ENCODE peak calls at places on chromosomes 6 and 20, in eight cellular contexts. One of them, this sample, is unnamed. For H3K4me1, the result is how much of the 10 kb centered on the place peaks cover.

GRCh38 chr6:17277256-17277655 is 3.9 kb upstream of the RBM24 start:
- DNase-seq in fibroblast of lung: peak
- DNase-seq in SK-N-SH: no peak
- DNase-seq in colonic mucosa: no peak
- DNase-seq in ascending aorta: no peak
- DNase-seq in heart right ventricle: no peak
- DNase-seq in psoas muscle: no peak
- DNase-seq in transverse colon: no peak
- DNase-seq in this sample: no peak

GRCh38 chr6:21935561-21936028 is 342.0 kb downstream of the SOX4 start:
- DNase-seq in fibroblast of lung: peak
- DNase-seq in heart right ventricle: no peak
- DNase-seq in colonic mucosa: peak
- DNase-seq in transverse colon: peak
- DNase-seq in ascending aorta: no peak
- DNase-seq in SK-N-SH: no peak
- DNase-seq in psoas muscle: no peak
- DNase-seq in this sample: no peak

GRCh38 chr20:53829086-53829703 is 235.6 kb upstream of the ZNF217 start:
- DNase-seq in ascending aorta: no peak
- DNase-seq in fibroblast of lung: peak
- DNase-seq in SK-N-SH: no peak
- DNase-seq in colonic mucosa: no peak
- DNase-seq in transverse colon: no peak
- DNase-seq in heart right ventricle: no peak
- DNase-seq in psoas muscle: no peak
- DNase-seq in this sample: no peak

GRCh38 chr6:139173172-139173571 is 38.3 kb downstream of the HECA start:
- DNase-seq in heart right ventricle: no peak
- DNase-seq in fibroblast of lung: no peak
- DNase-seq in psoas muscle: no peak
- DNase-seq in ascending aorta: no peak
- DNase-seq in colonic mucosa: no peak
- DNase-seq in SK-N-SH: no peak
- DNase-seq in transverse colon: no peak
- DNase-seq in this sample: no peak

GRCh38 chr20:44703956-44704488 is 11.1 kb upstream of the CCN5 start:
- DNase-seq in SK-N-SH: no peak
- DNase-seq in transverse colon: no peak
- DNase-seq in heart right ventricle: no peak
- DNase-seq in colonic mucosa: no peak
- DNase-seq in ascending aorta: no peak
- DNase-seq in fibroblast of lung: no peak
- DNase-seq in psoas muscle: no peak
- DNase-seq in this sample: no peak

GRCh38 chr20:23412026-23412425 is 9.3 kb downstream of the NAPB start:
- DNase-seq in SK-N-SH: no peak
- DNase-seq in colonic mucosa: no peak
- DNase-seq in ascending aorta: no peak
- DNase-seq in psoas muscle: no peak
- DNase-seq in fibroblast of lung: no peak
- DNase-seq in transverse colon: no peak
- DNase-seq in heart right ventricle: no peak
- DNase-seq in this sample: no peak

GRCh38 chr20:59120919-59121318 is 42.7 kb upstream of the ZNF831 start:
- DNase-seq in ascending aorta: no peak
- DNase-seq in fibroblast of lung: no peak
- DNase-seq in heart right ventricle: no peak
- DNase-seq in colonic mucosa: no peak
- DNase-seq in SK-N-SH: no peak
- DNase-seq in psoas muscle: no peak
- DNase-seq in transverse colon: no peak
- DNase-seq in this sample: no peak

GRCh38 chr6:25312703-25313102 is 33.5 kb downstream of the CARMIL1 start:
- DNase-seq in ascending aorta: no peak
- DNase-seq in transverse colon: no peak
- DNase-seq in psoas muscle: no peak
- DNase-seq in SK-N-SH: no peak
- DNase-seq in heart right ventricle: no peak
- DNase-seq in fibroblast of lung: peak
- DNase-seq in colonic mucosa: no peak
- DNase-seq in this sample: no peak

GRCh38 chr20:32034581-32035397 is 17.3 kb upstream of the HCK start:
- DNase-seq in heart right ventricle: no peak
- DNase-seq in colonic mucosa: no peak
- DNase-seq in ascending aorta: no peak
- DNase-seq in SK-N-SH: no peak
- DNase-seq in fibroblast of lung: no peak
- DNase-seq in transverse colon: no peak
- DNase-seq in psoas muscle: no peak
- DNase-seq in this sample: no peak

GRCh38 chr20:49284818-49285217 is 7.0 kb upstream of the ZNFX1 start:
- DNase-seq in transverse colon: no peak
- DNase-seq in colonic mucosa: no peak
- DNase-seq in fibroblast of lung: no peak
- DNase-seq in ascending aorta: no peak
- DNase-seq in heart right ventricle: no peak
- DNase-seq in SK-N-SH: no peak
- DNase-seq in psoas muscle: no peak
- DNase-seq in this sample: no peak

GRCh38 chr6:28747083-28747630 is 176.6 kb downstream of the TRIM27 start:
- DNase-seq in transverse colon: no peak
- DNase-seq in SK-N-SH: no peak
- DNase-seq in fibroblast of lung: no peak
- DNase-seq in colonic mucosa: no peak
- DNase-seq in heart right ventricle: no peak
- DNase-seq in psoas muscle: no peak
- DNase-seq in ascending aorta: no peak
- DNase-seq in this sample: no peak

GRCh38 chr6:112269165-112269564 is 14.8 kb upstream of the LAMA4 start:
- DNase-seq in ascending aorta: no peak
- DNase-seq in transverse colon: no peak
- DNase-seq in fibroblast of lung: peak
- DNase-seq in heart right ventricle: no peak
- DNase-seq in SK-N-SH: no peak
- DNase-seq in colonic mucosa: no peak
- DNase-seq in psoas muscle: no peak
- DNase-seq in this sample: no peak
- TF ChIP-seq CTCF in ascending aorta: peak
- TF ChIP-seq CTCF in transverse colon: no peak
- TF ChIP-seq CTCF in fibroblast of lung: peak
- TF ChIP-seq CTCF in heart right ventricle: peak
- TF ChIP-seq CTCF in SK-N-SH: peak
- TF ChIP-seq CTCF in colonic mucosa: no peak
- TF ChIP-seq CTCF in psoas muscle: peak
- TF ChIP-seq CTCF in this sample: peak

DNA sequence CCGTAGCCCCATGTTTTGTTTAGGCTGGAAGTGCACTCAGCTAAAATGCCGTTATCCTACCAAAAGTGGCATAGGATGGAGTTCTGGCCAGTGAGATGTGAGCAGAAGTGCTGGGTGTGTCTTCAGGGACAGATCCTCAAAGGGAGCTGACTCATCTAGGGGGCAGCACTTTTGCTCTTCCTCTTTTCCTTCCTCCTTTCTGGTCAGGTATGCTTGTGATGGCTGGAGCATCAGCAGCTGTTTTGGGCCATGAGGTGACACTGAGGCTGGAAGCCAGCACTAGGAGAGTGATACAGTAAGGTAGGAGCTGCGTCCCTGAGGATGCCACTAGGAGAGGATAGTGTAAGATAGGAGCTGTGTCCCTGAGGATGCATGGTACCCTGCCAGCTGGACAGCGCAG is 4.6 kb upstream of the OSBPL2 start:
- DNase-seq in ascending aorta: no peak
- DNase-seq in SK-N-SH: no peak
- DNase-seq in heart right ventricle: no peak
- DNase-seq in transverse colon: no peak
- DNase-seq in fibroblast of lung: no peak
- DNase-seq in psoas muscle: no peak
- DNase-seq in colonic mucosa: no peak
- DNase-seq in this sample: no peak
- H3K27ac ChIP-seq in ascending aorta: no peak
- H3K27ac ChIP-seq in SK-N-SH: no peak
- H3K27ac ChIP-seq in heart right ventricle: no peak
- H3K27ac ChIP-seq in transverse colon: no peak
- H3K27ac ChIP-seq in fibroblast of lung: no peak
- H3K27ac ChIP-seq in psoas muscle: no peak
- H3K27ac ChIP-seq in colonic mucosa: no peak
- H3K27ac ChIP-seq in this sample: peak

DNA sequence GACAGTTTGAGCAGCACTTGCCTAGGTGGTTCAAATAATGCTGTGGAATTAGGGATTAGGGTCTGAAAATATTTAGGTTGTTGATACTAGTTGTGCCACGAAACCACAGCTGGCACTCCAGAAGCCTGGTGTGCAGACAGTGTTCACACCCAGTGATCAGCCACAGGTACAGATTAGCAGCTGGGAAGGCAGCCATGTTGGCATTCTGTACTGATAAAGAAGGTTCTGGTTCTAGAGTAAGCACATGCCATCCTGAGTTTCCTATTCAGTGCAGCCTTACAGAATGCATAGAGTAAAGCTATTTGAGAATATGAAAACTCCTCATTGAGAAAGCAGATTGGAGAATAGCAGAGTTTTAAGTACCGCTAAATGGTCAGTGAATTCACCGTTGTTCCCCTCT is 30.0 kb downstream of the TMEM74B start:
- DNase-seq in transverse colon: no peak
- DNase-seq in colonic mucosa: no peak
- DNase-seq in psoas muscle: no peak
- DNase-seq in fibroblast of lung: no peak
- DNase-seq in heart right ventricle: no peak
- DNase-seq in SK-N-SH: no peak
- DNase-seq in ascending aorta: no peak
- DNase-seq in this sample: no peak
- H3K4me1 ChIP-seq in transverse colon: under half
- H3K4me1 ChIP-seq in colonic mucosa: under half
- H3K4me1 ChIP-seq in psoas muscle: under half
- H3K4me1 ChIP-seq in fibroblast of lung: under half
- H3K4me1 ChIP-seq in heart right ventricle: under half
- H3K4me1 ChIP-seq in SK-N-SH: under half
- H3K4me1 ChIP-seq in ascending aorta: under half
- H3K4me1 ChIP-seq in this sample: under half

GRCh38 chr20:36742558-36742957 is 3.3 kb downstream of the NDRG3 start:
- DNase-seq in psoas muscle: no peak
- DNase-seq in transverse colon: no peak
- DNase-seq in SK-N-SH: no peak
- DNase-seq in colonic mucosa: no peak
- DNase-seq in fibroblast of lung: no peak
- DNase-seq in ascending aorta: no peak
- DNase-seq in heart right ventricle: no peak
- DNase-seq in this sample: no peak

GRCh38 chr20:36744243-36744642 is 1.6 kb downstream of the NDRG3 start:
- DNase-seq in ascending aorta: no peak
- DNase-seq in transverse colon: no peak
- DNase-seq in colonic mucosa: no peak
- DNase-seq in heart right ventricle: no peak
- DNase-seq in SK-N-SH: no peak
- DNase-seq in fibroblast of lung: no peak
- DNase-seq in psoas muscle: no peak
- DNase-seq in this sample: no peak

GRCh38 chr20:36745234-36745926 is 510 bp downstream of the NDRG3 start:
- DNase-seq in psoas muscle: peak
- DNase-seq in heart right ventricle: no peak
- DNase-seq in transverse colon: peak
- DNase-seq in colonic mucosa: peak
- DNase-seq in ascending aorta: no peak
- DNase-seq in SK-N-SH: no peak
- DNase-seq in fibroblast of lung: peak
- DNase-seq in this sample: peak

GRCh38 chr20:36744764-36745191 is 1.1 kb downstream of the NDRG3 start:
- DNase-seq in transverse colon: no peak
- DNase-seq in psoas muscle: peak
- DNase-seq in fibroblast of lung: peak
- DNase-seq in heart right ventricle: peak
- DNase-seq in colonic mucosa: no peak
- DNase-seq in SK-N-SH: peak
- DNase-seq in ascending aorta: no peak
- DNase-seq in this sample: peak

GRCh38 chr20:36745927-36746659 is at the start of gene NDRG3:
- DNase-seq in heart right ventricle: peak
- DNase-seq in psoas muscle: peak
- DNase-seq in SK-N-SH: peak
- DNase-seq in fibroblast of lung: peak
- DNase-seq in ascending aorta: peak
- DNase-seq in colonic mucosa: peak
- DNase-seq in transverse colon: peak
- DNase-seq in this sample: peak
- TF ChIP-seq CTCF in heart right ventricle: no peak
- TF ChIP-seq CTCF in psoas muscle: peak
- TF ChIP-seq CTCF in SK-N-SH: no peak
- TF ChIP-seq CTCF in fibroblast of lung: no peak
- TF ChIP-seq CTCF in ascending aorta: peak
- TF ChIP-seq CTCF in colonic mucosa: no peak
- TF ChIP-seq CTCF in transverse colon: no peak
- TF ChIP-seq CTCF in this sample: peak

DNA sequence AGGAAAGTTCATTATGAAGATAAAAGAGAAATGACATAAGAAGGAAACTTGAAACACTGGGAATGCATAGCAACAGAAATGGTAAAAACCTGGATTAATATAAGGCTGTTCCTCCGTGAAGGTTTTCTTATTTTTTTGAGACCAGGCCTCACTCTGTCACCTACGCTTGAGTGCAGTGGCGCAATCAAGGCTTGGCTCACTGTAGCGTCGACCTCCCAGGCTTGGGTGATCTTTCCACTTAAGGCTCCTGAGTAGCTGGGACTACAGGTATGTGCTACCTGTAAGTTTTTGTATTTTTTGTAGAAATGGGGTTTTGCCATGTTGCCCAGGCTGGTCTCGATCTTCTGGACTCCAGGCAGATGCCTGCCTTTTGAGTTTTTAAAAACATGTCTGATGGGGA is 51.7 kb downstream of the PANK2 start:
- DNase-seq in psoas muscle: no peak
- DNase-seq in ascending aorta: no peak
- DNase-seq in colonic mucosa: no peak
- DNase-seq in transverse colon: no peak
- DNase-seq in SK-N-SH: no peak
- DNase-seq in heart right ventricle: no peak
- DNase-seq in fibroblast of lung: no peak
- DNase-seq in this sample: no peak
- H3K27ac ChIP-seq in psoas muscle: no peak
- H3K27ac ChIP-seq in ascending aorta: no peak
- H3K27ac ChIP-seq in colonic mucosa: no peak
- H3K27ac ChIP-seq in transverse colon: no peak
- H3K27ac ChIP-seq in SK-N-SH: no peak
- H3K27ac ChIP-seq in heart right ventricle: no peak
- H3K27ac ChIP-seq in fibroblast of lung: no peak
- H3K27ac ChIP-seq in this sample: no peak

DNA sequence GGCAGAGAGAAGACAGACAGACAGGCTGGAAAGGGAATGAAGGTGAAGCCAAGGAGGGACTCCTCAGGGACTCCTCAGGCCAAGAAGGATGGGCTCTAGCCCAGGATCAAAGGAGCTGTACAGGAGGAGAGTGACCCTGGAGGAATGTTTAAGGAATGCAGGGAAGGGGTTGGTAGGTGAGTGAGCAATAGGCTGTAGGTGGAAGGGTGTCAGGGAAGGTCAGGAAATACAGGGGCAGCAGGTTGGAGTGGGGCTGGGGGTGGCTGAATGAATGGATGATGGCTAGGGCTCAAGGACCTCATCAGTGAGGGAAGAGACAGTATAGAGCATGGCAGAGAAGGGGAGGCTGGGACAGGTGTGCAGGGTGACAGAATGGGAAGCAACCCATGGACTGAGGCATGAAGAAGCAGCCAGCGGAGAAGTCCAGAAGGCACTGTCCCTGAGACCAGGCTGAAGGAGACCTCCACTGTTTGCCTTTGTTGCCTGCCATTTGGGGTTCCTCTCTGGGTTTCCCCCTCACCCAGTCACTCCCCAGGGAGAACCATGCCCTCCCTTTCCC is 13.2 kb downstream of the SYNGAP1 start:
- DNase-seq in SK-N-SH: peak
- DNase-seq in colonic mucosa: no peak
- DNase-seq in ascending aorta: no peak
- DNase-seq in transverse colon: no peak
- DNase-seq in heart right ventricle: no peak
- DNase-seq in psoas muscle: no peak
- DNase-seq in fibroblast of lung: no peak
- DNase-seq in this sample: no peak
- H3K4me1 ChIP-seq in SK-N-SH: under half
- H3K4me1 ChIP-seq in colonic mucosa: under half
- H3K4me1 ChIP-seq in ascending aorta: under half
- H3K4me1 ChIP-seq in transverse colon: under half
- H3K4me1 ChIP-seq in heart right ventricle: half or more
- H3K4me1 ChIP-seq in psoas muscle: under half
- H3K4me1 ChIP-seq in fibroblast of lung: under half
- H3K4me1 ChIP-seq in this sample: half or more